ENCODE peak calls at places on chromosome 20, in seven cellular contexts. T is IMR-90, Q is MM.1S, Z is colonic mucosa, K is pancreas, R is right atrium auricular region, I is endodermal cell. B is an unnamed sample.

GRCh38 chr20:25553819-25554296 is 31.5 kb downstream of the NINL start:
- DNase-seq in T (peak; percentile 67), Q (no peak), Z (no peak), K (no peak), R (no peak), I (no peak), B (no peak)

GRCh38 chr20:43728686-43729255 is 2.0 kb upstream of the GTSF1L start:
- DNase-seq in T (no peak), Q (no peak), Z (no peak), K (no peak), R (no peak), I (no peak), B (no peak)

GRCh38 chr20:17541996-17542395 is 10.8 kb upstream of the BFSP1 start:
- DNase-seq in T (peak; percentile 87), Q (no peak), Z (no peak), K (no peak), R (no peak), I (peak; percentile 58), B (no peak)

GRCh38 chr20:48444249-48444648 is 383.6 kb downstream of the PREX1 start:
- DNase-seq in T (no peak), Q (no peak), Z (no peak), K (no peak), R (no peak), I (no peak), B (no peak)

GRCh38 chr20:39885975-39886649 is 802.9 kb downstream of the MAFB start:
- DNase-seq in T (peak; percentile 88), Q (peak; percentile 57), Z (peak; percentile 54), K (peak; percentile 34), R (peak; percentile 84), I (peak; percentile 87), B (peak; percentile 64)

GRCh38 chr20:62392621-62393164 is 5.8 kb downstream of the RPS21 start:
- DNase-seq in T (no peak), Q (no peak), Z (no peak), K (no peak), R (no peak), I (no peak), B (no peak)

GRCh38 chr20:25525857-25526256 is 59.5 kb downstream of the NINL start:
- DNase-seq in T (peak; percentile 98), Q (no peak), Z (no peak), K (no peak), R (no peak), I (no peak), B (no peak)

GRCh38 chr20:62352402-62353288 is 14.5 kb downstream of the LAMA5 start:
- DNase-seq in T (no peak), Q (no peak), Z (no peak), K (no peak), R (peak; percentile 83), I (no peak), B (no peak)

GRCh38 chr20:56797023-56797422 is 167.9 kb downstream of the TFAP2C start:
- DNase-seq in T (no peak), Q (no peak), Z (no peak), K (no peak), R (no peak), I (no peak), B (no peak)

GRCh38 chr20:10040070-10040970 is 5.5 kb downstream of the ANKEF1 start:
- DNase-seq in T (peak; percentile 85), Q (peak; percentile 50), Z (no peak), K (no peak), R (no peak), I (no peak), B (no peak)

GRCh38 chr20:13800728-13801134 is 15.9 kb downstream of the NDUFAF5 start:
- DNase-seq in T (peak; percentile 85), Q (no peak), Z (peak; percentile 52), K (peak; percentile 90), R (peak; percentile 79), I (no peak), B (peak; percentile 86)

GRCh38 chr20:16902657-16903056 is 154.5 kb downstream of the OTOR start:
- DNase-seq in T (no peak), Q (no peak), Z (no peak), K (no peak), R (no peak), I (no peak), B (no peak)

GRCh38 chr20:62030834-62031434 is 34.7 kb downstream of the TAF4 start:
- DNase-seq in T (no peak), Q (peak; percentile 84), Z (no peak), K (no peak), R (no peak), I (no peak), B (no peak)

GRCh38 chr20:53981752-53982437 is 88.5 kb downstream of the BCAS1 start:
- DNase-seq in T (no peak), Q (no peak), Z (no peak), K (no peak), R (no peak), I (no peak), B (no peak)

GRCh38 chr20:22974354-22974753 is 60.8 kb upstream of the SSTR4 start:
- DNase-seq in T (no peak), Q (no peak), Z (no peak), K (no peak), R (no peak), I (peak; percentile 81), B (no peak)

GRCh38 chr20:64041781-64042771 is 6.1 kb downstream of the C20orf204 start:
- DNase-seq in T (no peak), Q (no peak), Z (no peak), K (no peak), R (no peak), I (no peak), B (no peak)
- H3K4me1 ChIP-seq in T (peaks cover 2% of the 10 kb centered on the region), Q (no peaks in the 10 kb centered on the region), Z (peaks cover 6% of the 10 kb centered on the region), K (peaks cover 5% of the 10 kb centered on the region), R (peaks cover 51% of the 10 kb centered on the region), I (peaks cover 16% of the 10 kb centered on the region), B (peaks cover 40% of the 10 kb centered on the region)

GRCh38 chr20:18665135-18665534 is 77.3 kb downstream of the DTD1 start:
- DNase-seq in T (no peak), Q (no peak), Z (no peak), K (no peak), R (no peak), I (no peak), B (no peak)
- TF ChIP-seq CTCF in T (no peak), Q (no peak), Z (no peak), K (no peak), R (no peak), I (no peak), B (no peak)

GRCh38 chr20:37693203-37693602 is 627 bp upstream of the CTNNBL1 start:
- DNase-seq in T (no peak), Q (no peak), Z (no peak), K (no peak), R (no peak), I (peak; percentile 10), B (no peak)
- H3K27ac ChIP-seq in T (no peak overlapping the region), Q (no peak overlapping the region), Z (no peak overlapping the region), K (no peak overlapping the region), R (no peak overlapping the region), I (no peak overlapping the region), B (no peak overlapping the region)

GRCh38 chr20:3402453-3402852 is 5.0 kb downstream of the DNAAF9 start:
- DNase-seq in T (no peak), Q (no peak), Z (no peak), K (no peak), R (no peak), I (no peak), B (no peak)
- H3K4me1 ChIP-seq in T (peaks cover 18% of the 10 kb centered on the region), Q (no peaks in the 10 kb centered on the region), Z (no peaks in the 10 kb centered on the region), K (peaks cover 27% of the 10 kb centered on the region), R (peaks cover 66% of the 10 kb centered on the region), I (peaks cover 4% of the 10 kb centered on the region), B (peaks cover 20% of the 10 kb centered on the region)

GRCh38 chr20:50138479-50139393 is 14.8 kb downstream of the PEDS1 start:
- DNase-seq in T (no peak), Q (no peak), Z (no peak), K (no peak), R (no peak), I (peak; percentile 69), B (no peak)
- TF ChIP-seq CTCF in T (no peak), Q (no peak), Z (no peak), K (no peak), R (no peak), I (peak; percentile 48), B (no peak)

GRCh38 chr20:60302875-60303274 is 344.7 kb downstream of the CDH26 start:
- DNase-seq in T (no peak), Q (no peak), Z (no peak), K (no peak), R (no peak), I (no peak), B (no peak)
- H3K27ac ChIP-seq in T (no peak overlapping the region), Q (no peak overlapping the region), Z (no peak overlapping the region), K (no peak overlapping the region), R (no peak overlapping the region), I (no peak overlapping the region), B (no peak overlapping the region)

DNA sequence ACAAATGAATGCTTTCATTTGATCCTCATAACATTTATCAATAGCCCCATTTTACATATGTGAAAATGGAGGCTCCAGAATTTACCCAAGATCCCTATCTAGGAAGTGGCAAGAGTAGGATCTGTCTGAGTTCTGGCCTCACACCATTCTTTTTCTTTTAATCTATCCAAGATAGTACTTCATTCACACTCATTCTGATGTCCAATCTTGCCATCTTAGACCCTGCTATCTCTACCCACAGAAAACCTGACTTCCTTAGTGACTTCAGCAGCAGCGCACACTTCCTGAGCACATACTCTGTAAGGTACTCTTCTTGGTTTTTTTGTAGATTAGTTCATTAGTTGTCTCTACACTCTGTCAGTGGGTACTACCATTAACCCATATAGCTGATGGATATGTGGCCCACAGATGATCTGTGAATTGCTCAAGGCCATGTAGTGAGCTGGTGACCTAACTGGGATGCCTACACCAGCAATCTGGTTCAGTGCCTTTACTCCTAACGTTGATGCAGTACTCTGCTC is 36.3 kb downstream of the COX4I2 start:
- DNase-seq in T (no peak), Q (no peak), Z (no peak), K (no peak), R (no peak), I (no peak), B (no peak)
- H3K4me1 ChIP-seq in T (peaks cover 45% of the 10 kb centered on the region), Q (peaks cover 57% of the 10 kb centered on the region), Z (peaks cover 23% of the 10 kb centered on the region), K (peaks cover 67% of the 10 kb centered on the region), R (peaks cover 98% of the 10 kb centered on the region), I (peaks cover 13% of the 10 kb centered on the region), B (peaks cover 100% of the 10 kb centered on the region)

GRCh38 chr20:3173582-3174441 is 463 bp upstream of the LZTS3 start:
- DNase-seq in T (peak; percentile 63), Q (peak; percentile 80), Z (peak; percentile 91), K (peak; percentile 88), R (peak; percentile 76), I (peak; percentile 97), B (peak; percentile 96)
- TF ChIP-seq CTCF in T (peak; percentile 15), Q (peak; percentile 29), Z (no peak), K (no peak), R (no peak), I (peak; percentile 48), B (peak; percentile 29)

GRCh38 chr20:20012517-20012916 is 4.6 kb upstream of the NAA20 start:
- DNase-seq in T (no peak), Q (no peak), Z (no peak), K (no peak), R (no peak), I (no peak), B (no peak)

GRCh38 chr20:20010639-20011500 is 6.3 kb upstream of the NAA20 start:
- DNase-seq in T (peak; percentile 81), Q (no peak), Z (no peak), K (no peak), R (no peak), I (no peak), B (no peak)

GRCh38 chr20:20005381-20005780 is 11.8 kb upstream of the NAA20 start:
- DNase-seq in T (no peak), Q (no peak), Z (no peak), K (no peak), R (no peak), I (no peak), B (no peak)

GRCh38 chr20:20014659-20015058 is 2.5 kb upstream of the NAA20 start:
- DNase-seq in T (no peak), Q (no peak), Z (no peak), K (no peak), R (no peak), I (no peak), B (no peak)

GRCh38 chr20:20009784-20010253 is 7.3 kb upstream of the NAA20 start:
- DNase-seq in T (no peak), Q (no peak), Z (no peak), K (no peak), R (no peak), I (peak; percentile 78), B (no peak)
- H3K27ac ChIP-seq in T (no peak overlapping the region), Q (no peak overlapping the region), Z (no peak overlapping the region), K (no peak overlapping the region), R (no peak overlapping the region), I (no peak overlapping the region), B (peak overlapping the region; percentile 9)

B was measured in upper lobe of right lung.